ENCODE peak calls at places on chromosomes 4 and X, in nine cellular contexts. N is SJSA1; O is NAMALWA; E is activated CD8-positive, alpha-beta T cell treated with anti-CD3 and anti-CD28 coated beads for 36 hours; X is HuH-7; F is stimulated activated CD4-positive, alpha-beta T cell treated with anti-CD3 and anti-CD28 coated beads, Interleukin-4, amount 100 ng/mL, for 48 hours; U is heart right ventricle; D is coronary artery; B is fibroblast of lung. Q is an unnamed sample.

GRCh38 chrX:115147220-115147619 is 42.0 kb upstream of the RBMXL3 start:
- DNase-seq in N (no peak), O (peak; percentile 11), E (no peak), X (peak; percentile 1), F (no peak), U (no peak), D (no peak), B (peak; percentile 42), Q (no peak)

GRCh38 chrX:79524642-79525041 is 157.5 kb upstream of the ITM2A start:
- DNase-seq in N (no peak), O (peak; percentile 23), E (no peak), X (no peak), F (no peak), U (no peak), D (no peak), B (no peak), Q (no peak)

GRCh38 chrX:48721916-48722315 is 25.4 kb downstream of the SUV39H1 start:
- DNase-seq in N (no peak), O (no peak), E (no peak), X (no peak), F (no peak), U (no peak), D (no peak), B (no peak), Q (no peak)

GRCh38 chr4:6953751-6954380 is 44.2 kb downstream of the TBC1D14 start:
- DNase-seq in N (peak; percentile 44), O (no peak), E (no peak), X (no peak), F (no peak), U (peak; percentile 82), D (no peak), B (peak; percentile 66), Q (no peak)

GRCh38 chr4:136637071-136637777 is 895.1 kb downstream of the PCDH18 start:
- DNase-seq in N (no peak), O (peak; percentile 39), E (peak; percentile 13), X (peak; percentile 3), F (no peak), U (no peak), D (no peak), B (peak; percentile 18), Q (no peak)

GRCh38 chr4:121009578-121010338 is 62.6 kb downstream of the NDNF start:
- DNase-seq in N (no peak), O (no peak), E (no peak), X (no peak), F (no peak), U (no peak), D (no peak), B (no peak), Q (no peak)

GRCh38 chrX:45445745-45446412 is 245.2 kb upstream of the DIPK2B start:
- DNase-seq in N (no peak), O (no peak), E (no peak), X (no peak), F (no peak), U (no peak), D (no peak), B (peak; percentile 70), Q (no peak)

GRCh38 chr4:123232439-123232838 is 164.2 kb upstream of the SPRY1 start:
- DNase-seq in N (no peak), O (no peak), E (no peak), X (no peak), F (no peak), U (no peak), D (no peak), B (peak; percentile 54), Q (no peak)

GRCh38 chrX:51292421-51292820 is 40.2 kb upstream of the NUDT10 start:
- DNase-seq in N (no peak), O (no peak), E (no peak), X (no peak), F (no peak), U (no peak), D (no peak), B (no peak), Q (no peak)

GRCh38 chr4:15145709-15146108 is 143.4 kb downstream of the CPEB2 start:
- DNase-seq in N (no peak), O (no peak), E (no peak), X (no peak), F (no peak), U (peak; percentile 8), D (no peak), B (no peak), Q (no peak)

GRCh38 chr4:22485751-22486150 is 30.1 kb downstream of the ADGRA3 start:
- DNase-seq in N (no peak), O (no peak), E (no peak), X (no peak), F (no peak), U (no peak), D (no peak), B (peak; percentile 85), Q (no peak)

GRCh38 chr4:114599231-114600065 is 841 bp downstream of the UGT8 start:
- DNase-seq in N (no peak), O (peak; percentile 59), E (peak; percentile 3), X (peak; percentile 10), F (no peak), U (no peak), D (no peak), B (peak; percentile 13), Q (no peak)

GRCh38 chr4:115970859-115971258 is 857.4 kb upstream of the NDST4 start:
- DNase-seq in N (no peak), O (no peak), E (no peak), X (no peak), F (no peak), U (no peak), D (no peak), B (no peak), Q (no peak)

GRCh38 chr4:122218762-122219161 is 66.6 kb downstream of the BLTP1 start:
- DNase-seq in N (no peak), O (peak; percentile 32), E (no peak), X (peak; percentile 4), F (no peak), U (no peak), D (no peak), B (peak; percentile 39), Q (no peak)

GRCh38 chrX:102846544-102847236 is 90.4 kb upstream of the RAB40AL start:
- DNase-seq in N (no peak), O (no peak), E (no peak), X (no peak), F (no peak), U (no peak), D (no peak), B (peak; percentile 30), Q (no peak)

GRCh38 chrX:115719171-115719570 is 158.2 kb downstream of the PLS3 start:
- DNase-seq in N (no peak), O (no peak), E (no peak), X (no peak), F (no peak), U (no peak), D (no peak), B (no peak), Q (no peak)

GRCh38 chr4:77959566-77960338 is 97.1 kb downstream of the MRPL1 start:
- DNase-seq in N (no peak), O (peak; percentile 63), E (no peak), X (peak; percentile 14), F (no peak), U (peak; percentile 21), D (no peak), B (peak; percentile 75), Q (no peak)

GRCh38 chr4:8850074-8850829 is 21.4 kb downstream of the HMX1 start:
- DNase-seq in N (no peak), O (no peak), E (no peak), X (no peak), F (no peak), U (no peak), D (no peak), B (no peak), Q (no peak)

GRCh38 chrX:45771560-45772340 is 571.1 kb upstream of the DIPK2B start:
- DNase-seq in N (peak; percentile 63), O (no peak), E (peak; percentile 69), X (no peak), F (no peak), U (peak; percentile 7), D (no peak), B (peak; percentile 81), Q (no peak)

GRCh38 chr4:76930721-76931481 is 18.7 kb upstream of the SEPTIN11 start:
- DNase-seq in N (peak; percentile 76), O (no peak), E (no peak), X (no peak), F (no peak), U (no peak), D (no peak), B (no peak), Q (no peak)

GRCh38 chr4:164412246-164412645 is 341.7 kb upstream of the SMIM31 start:
- DNase-seq in N (no peak), O (no peak), E (no peak), X (no peak), F (no peak), U (no peak), D (no peak), B (no peak), Q (no peak)

GRCh38 chrX:68833855-68834331 is 5.1 kb downstream of the EFNB1 start:
- DNase-seq in N (no peak), O (peak; percentile 25), E (no peak), X (no peak), F (no peak), U (no peak), D (peak; percentile 53), B (no peak), Q (peak; percentile 65)

GRCh38 chr4:109184421-109184956 is 118.0 kb downstream of the COL25A1 start:
- DNase-seq in N (no peak), O (no peak), E (no peak), X (no peak), F (no peak), U (peak; percentile 52), D (no peak), B (no peak), Q (no peak)

GRCh38 chrX:145821291-145821897 is 3.8 kb downstream of the SLITRK2 start:
- DNase-seq in N (no peak), O (no peak), E (no peak), X (no peak), F (no peak), U (no peak), D (no peak), B (peak; percentile 45), Q (no peak)

GRCh38 chr4:8762951-8763735 is 108.5 kb downstream of the HMX1 start:
- DNase-seq in N (no peak), O (no peak), E (no peak), X (no peak), F (no peak), U (no peak), D (peak; percentile 47), B (no peak), Q (no peak)

GRCh38 chr4:171847751-171848150 is 34.5 kb downstream of the GALNTL6 start:
- DNase-seq in N (no peak), O (no peak), E (no peak), X (no peak), F (no peak), U (no peak), D (no peak), B (no peak), Q (no peak)

GRCh38 chrX:38805294-38806053 is 4.2 kb downstream of the MID1IP1 start:
- DNase-seq in N (peak; percentile 59), O (peak; percentile 70), E (peak; percentile 71), X (no peak), F (peak; percentile 45), U (peak; percentile 52), D (peak; percentile 84), B (peak; percentile 87), Q (peak; percentile 86)

GRCh38 chrX:153884136-153885076 is 1.6 kb downstream of the L1CAM start:
- DNase-seq in N (no peak), O (no peak), E (no peak), X (no peak), F (no peak), U (no peak), D (no peak), B (no peak), Q (no peak)

GRCh38 chr4:156294577-156294976 is 340.9 kb upstream of the CTSO start:
- DNase-seq in N (peak; percentile 54), O (peak; percentile 16), E (no peak), X (peak; percentile 44), F (no peak), U (no peak), D (no peak), B (peak; percentile 79), Q (no peak)

GRCh38 chr4:82948647-82949204 is 48.2 kb downstream of the THAP9 start:
- DNase-seq in N (no peak), O (no peak), E (no peak), X (no peak), F (no peak), U (no peak), D (no peak), B (peak; percentile 44), Q (no peak)

GRCh38 chrX:12910424-12910823 is 4.0 kb downstream of the TLR8 start:
- DNase-seq in N (no peak), O (no peak), E (no peak), X (no peak), F (no peak), U (no peak), D (no peak), B (no peak), Q (no peak)

Q was measured in osteocyte.